ENCODE peak calls at places on chromosomes 4 and X, in five cellular contexts. One of them, this sample, is unnamed.

GRCh38 chr4:52912608-52913007 is 50.5 kb downstream of the RASL11B start:
- DNase-seq in RPMI8226: no peak
- DNase-seq in left colon: no peak
- DNase-seq in GM13976: no peak
- DNase-seq in RWPE2: no peak
- DNase-seq in this sample: no peak

GRCh38 chr4:67198757-67199156 is 346.5 kb downstream of the CENPC start:
- DNase-seq in RPMI8226: no peak
- DNase-seq in left colon: no peak
- DNase-seq in GM13976: peak
- DNase-seq in RWPE2: no peak
- DNase-seq in this sample: no peak

GRCh38 chrX:134624046-134624430 is 34.2 kb downstream of the PLAC1 start:
- DNase-seq in RPMI8226: no peak
- DNase-seq in left colon: no peak
- DNase-seq in GM13976: no peak
- DNase-seq in RWPE2: no peak
- DNase-seq in this sample: no peak

GRCh38 chr4:37051111-37051510 is 193.4 kb upstream of the NWD2 start:
- DNase-seq in RPMI8226: no peak
- DNase-seq in left colon: no peak
- DNase-seq in GM13976: no peak
- DNase-seq in RWPE2: no peak
- DNase-seq in this sample: no peak

GRCh38 chr4:140188975-140189374 is 35.0 kb upstream of the MAML3 start:
- DNase-seq in RPMI8226: no peak
- DNase-seq in left colon: no peak
- DNase-seq in GM13976: no peak
- DNase-seq in RWPE2: no peak
- DNase-seq in this sample: no peak

GRCh38 chr4:52358855-52359254 is 300.2 kb downstream of the USP46 start:
- DNase-seq in RPMI8226: no peak
- DNase-seq in left colon: no peak
- DNase-seq in GM13976: no peak
- DNase-seq in RWPE2: no peak
- DNase-seq in this sample: no peak

GRCh38 chrX:132022115-132022862 is 813 bp upstream of the STK26 start:
- DNase-seq in RPMI8226: peak
- DNase-seq in left colon: no peak
- DNase-seq in GM13976: peak
- DNase-seq in RWPE2: no peak
- DNase-seq in this sample: no peak

GRCh38 chr4:39900966-39901365 is 76.7 kb downstream of the PDS5A start:
- DNase-seq in RPMI8226: no peak
- DNase-seq in left colon: no peak
- DNase-seq in GM13976: no peak
- DNase-seq in RWPE2: no peak
- DNase-seq in this sample: no peak

GRCh38 chr4:30828290-30828926 is 108.2 kb downstream of the PCDH7 start:
- DNase-seq in RPMI8226: no peak
- DNase-seq in left colon: no peak
- DNase-seq in GM13976: no peak
- DNase-seq in RWPE2: no peak
- DNase-seq in this sample: no peak

GRCh38 chr4:101019313-101019712 is 328.0 kb downstream of the PPP3CA start:
- DNase-seq in RPMI8226: no peak
- DNase-seq in left colon: no peak
- DNase-seq in GM13976: no peak
- DNase-seq in RWPE2: no peak
- DNase-seq in this sample: no peak

GRCh38 chr4:32226201-32226600 is 1506.0 kb downstream of the PCDH7 start:
- DNase-seq in RPMI8226: no peak
- DNase-seq in left colon: no peak
- DNase-seq in GM13976: no peak
- DNase-seq in RWPE2: no peak
- DNase-seq in this sample: no peak

GRCh38 chrX:43939187-43939926 is 33.8 kb downstream of the NDP start:
- DNase-seq in RPMI8226: no peak
- DNase-seq in left colon: no peak
- DNase-seq in GM13976: no peak
- DNase-seq in RWPE2: no peak
- DNase-seq in this sample: no peak

GRCh38 chr4:84597450-84597849 is 14.5 kb downstream of the CDS1 start:
- DNase-seq in RPMI8226: peak
- DNase-seq in left colon: no peak
- DNase-seq in GM13976: no peak
- DNase-seq in RWPE2: no peak
- DNase-seq in this sample: no peak

GRCh38 chr4:88419874-88420273 is 37.0 kb upstream of the HERC5 start:
- DNase-seq in RPMI8226: peak
- DNase-seq in left colon: no peak
- DNase-seq in GM13976: no peak
- DNase-seq in RWPE2: no peak
- DNase-seq in this sample: no peak

GRCh38 chr4:59841698-59842097 is 1358.4 kb upstream of the ADGRL3 start:
- DNase-seq in RPMI8226: no peak
- DNase-seq in left colon: no peak
- DNase-seq in GM13976: no peak
- DNase-seq in RWPE2: no peak
- DNase-seq in this sample: no peak

GRCh38 chr4:160202802-160203201 is 1099.9 kb downstream of the RAPGEF2 start:
- DNase-seq in RPMI8226: no peak
- DNase-seq in left colon: no peak
- DNase-seq in GM13976: no peak
- DNase-seq in RWPE2: no peak
- DNase-seq in this sample: no peak

GRCh38 chr4:27189683-27190082 is 329.0 kb downstream of the STIM2 start:
- DNase-seq in RPMI8226: no peak
- DNase-seq in left colon: no peak
- DNase-seq in GM13976: no peak
- DNase-seq in RWPE2: no peak
- DNase-seq in this sample: peak

GRCh38 chr4:177117256-177117655 is 192.4 kb upstream of the NEIL3 start:
- DNase-seq in RPMI8226: no peak
- DNase-seq in left colon: no peak
- DNase-seq in GM13976: no peak
- DNase-seq in RWPE2: no peak
- DNase-seq in this sample: no peak

GRCh38 chr4:80086296-80086695 is 13.3 kb upstream of the ANTXR2 start:
- DNase-seq in RPMI8226: no peak
- DNase-seq in left colon: no peak
- DNase-seq in GM13976: no peak
- DNase-seq in RWPE2: no peak
- DNase-seq in this sample: no peak

GRCh38 chrX:120819126-120819525 is 56.5 kb downstream of the CT47B1 start:
- DNase-seq in RPMI8226: no peak
- DNase-seq in left colon: no peak
- DNase-seq in GM13976: no peak
- DNase-seq in RWPE2: no peak
- DNase-seq in this sample: no peak

GRCh38 chr4:22635692-22636091 is 57.0 kb upstream of the GBA3 start:
- DNase-seq in RPMI8226: peak
- DNase-seq in left colon: no peak
- DNase-seq in GM13976: no peak
- DNase-seq in RWPE2: no peak
- DNase-seq in this sample: no peak